ENCODE peak calls at places on chromosomes 11 and 22, in nine cellular contexts. D, J, P, L, X, U, G, S and V are unnamed samples.
A peak's percentile ranks its signal among the peaks of the same experiment; 100 is the strongest.

GRCh38 chr11:120985718-120986569 is 38.0 kb upstream of the TBCEL start:
- DNase-seq in S (peak; percentile 56), X (peak; percentile 45), D (peak; percentile 61), U (peak; percentile 67), G (peak; percentile 45), L (peak; percentile 76), J (peak; percentile 5), P (no peak), V (no peak)

GRCh38 chr22:50084570-50084969 is 656 bp downstream of the MLC1 start:
- DNase-seq in U (no peak), G (no peak), S (no peak), L (no peak), P (no peak), X (no peak), D (peak; percentile 32), J (no peak), V (no peak)

GRCh38 chr11:2474059-2474901 is 29.5 kb downstream of the KCNQ1 start:
- DNase-seq in U (no peak), X (no peak), D (peak; percentile 64), G (no peak), P (no peak), J (no peak), L (no peak), S (no peak), V (no peak)

GRCh38 chr22:30208631-30209603 is 37.6 kb downstream of the LIF start:
- DNase-seq in P (no peak), G (peak; percentile 88), U (no peak), D (peak; percentile 82), S (peak; percentile 95), J (no peak), X (peak; percentile 77), L (no peak), V (no peak)

GRCh38 chr11:120698918-120699317 is 187.4 kb downstream of the GRIK4 start:
- DNase-seq in X (no peak), J (no peak), L (no peak), D (no peak), P (no peak), G (no peak), S (no peak), U (no peak), V (no peak)

GRCh38 chr22:22098457-22099193 is 116.0 kb upstream of the TOP3B start:
- DNase-seq in S (no peak), P (no peak), D (no peak), L (no peak), U (no peak), J (no peak), G (no peak), X (no peak), V (no peak)

GRCh38 chr11:4539603-4540219 is 5.3 kb upstream of the OR52M1 start:
- DNase-seq in S (peak; percentile 8), L (peak; percentile 68), J (no peak), X (no peak), G (peak; percentile 30), P (no peak), U (peak; percentile 59), D (peak; percentile 67), V (no peak)

GRCh38 chr22:46561435-46561905 is 24.1 kb upstream of the CELSR1 start:
- DNase-seq in L (peak; percentile 87), U (no peak), G (no peak), D (no peak), S (peak; percentile 14), P (no peak), X (peak; percentile 78), J (peak; percentile 93), V (no peak)

GRCh38 chr11:61138940-61139339 is 22.3 kb downstream of the VPS37C start:
- DNase-seq in S (peak; percentile 90), L (peak; percentile 42), G (no peak), D (no peak), P (no peak), J (no peak), U (no peak), X (no peak), V (no peak)

GRCh38 chr11:17597770-17598169 is 50.7 kb downstream of the OTOG start:
- DNase-seq in P (no peak), S (no peak), U (no peak), D (no peak), J (no peak), G (no peak), L (no peak), X (no peak), V (no peak)

GRCh38 chr22:46508391-46508999 is 28.9 kb downstream of the CELSR1 start:
- DNase-seq in D (no peak), G (no peak), S (no peak), J (no peak), X (no peak), U (no peak), P (no peak), L (peak; percentile 63), V (no peak)